ENCODE peak calls at places on chromosomes 13 and 19, in four cellular contexts. One of them, this sample, is unnamed.

GRCh38 chr13:63741029-63741813 is 2325.6 kb upstream of the PCDH20 start:
- DNase-seq in heart left ventricle: peak
- DNase-seq in lower leg skin: peak
- DNase-seq in cardiac fibroblast: no peak
- DNase-seq in this sample: no peak

GRCh38 chr19:55284405-55285058 is 735 bp downstream of the BRSK1 start:
- DNase-seq in heart left ventricle: no peak
- DNase-seq in lower leg skin: no peak
- DNase-seq in cardiac fibroblast: no peak
- DNase-seq in this sample: no peak

GRCh38 chr19:39996811-39997594 is at the start of gene ZNF546:
- DNase-seq in heart left ventricle: peak
- DNase-seq in lower leg skin: peak
- DNase-seq in cardiac fibroblast: peak
- DNase-seq in this sample: peak

GRCh38 chr19:12838893-12839656 is 760 bp downstream of the MAST1 start:
- DNase-seq in heart left ventricle: no peak
- DNase-seq in lower leg skin: no peak
- DNase-seq in cardiac fibroblast: no peak
- DNase-seq in this sample: no peak

GRCh38 chr13:23696610-23697009 is 126.4 kb downstream of the TNFRSF19 start:
- DNase-seq in heart left ventricle: no peak
- DNase-seq in lower leg skin: no peak
- DNase-seq in cardiac fibroblast: no peak
- DNase-seq in this sample: no peak

GRCh38 chr19:47095707-47096704 is 17.6 kb downstream of the ZC3H4 start:
- DNase-seq in heart left ventricle: peak
- DNase-seq in lower leg skin: peak
- DNase-seq in cardiac fibroblast: no peak
- DNase-seq in this sample: no peak

GRCh38 chr13:21894703-21895699 is 224.1 kb downstream of the FGF9 start:
- DNase-seq in heart left ventricle: no peak
- DNase-seq in lower leg skin: no peak
- DNase-seq in cardiac fibroblast: no peak
- DNase-seq in this sample: no peak

GRCh38 chr13:84985860-84986259 is 813.4 kb downstream of the SLITRK6 start:
- DNase-seq in heart left ventricle: no peak
- DNase-seq in lower leg skin: no peak
- DNase-seq in cardiac fibroblast: no peak
- DNase-seq in this sample: no peak

GRCh38 chr13:102197193-102197592 is 204.7 kb downstream of the FGF14 start:
- DNase-seq in heart left ventricle: no peak
- DNase-seq in lower leg skin: no peak
- DNase-seq in cardiac fibroblast: peak
- DNase-seq in this sample: no peak

GRCh38 chr13:45040626-45041025 is 51.3 kb downstream of the GPALPP1 start:
- DNase-seq in heart left ventricle: no peak
- DNase-seq in lower leg skin: no peak
- DNase-seq in cardiac fibroblast: peak
- DNase-seq in this sample: no peak

GRCh38 chr13:49388256-49388655 is 55.6 kb downstream of the CAB39L start:
- DNase-seq in heart left ventricle: no peak
- DNase-seq in lower leg skin: no peak
- DNase-seq in cardiac fibroblast: no peak
- DNase-seq in this sample: no peak

GRCh38 chr19:11495481-11495880 is 10.2 kb downstream of the ZNF653 start:
- DNase-seq in heart left ventricle: no peak
- DNase-seq in lower leg skin: no peak
- DNase-seq in cardiac fibroblast: no peak
- DNase-seq in this sample: no peak

GRCh38 chr19:33662391-33662790 is 40.6 kb downstream of the CHST8 start:
- DNase-seq in heart left ventricle: no peak
- DNase-seq in lower leg skin: no peak
- DNase-seq in cardiac fibroblast: no peak
- DNase-seq in this sample: no peak

GRCh38 chr13:25165664-25166063 is 6.4 kb downstream of the AMER2 start:
- DNase-seq in heart left ventricle: no peak
- DNase-seq in lower leg skin: no peak
- DNase-seq in cardiac fibroblast: no peak
- DNase-seq in this sample: no peak

GRCh38 chr13:81872581-81872980 is 1531.7 kb upstream of the SPRY2 start:
- DNase-seq in heart left ventricle: no peak
- DNase-seq in lower leg skin: no peak
- DNase-seq in cardiac fibroblast: no peak
- DNase-seq in this sample: no peak

GRCh38 chr13:40193290-40194203 is 472.9 kb downstream of the FOXO1 start:
- DNase-seq in heart left ventricle: peak
- DNase-seq in lower leg skin: peak
- DNase-seq in cardiac fibroblast: no peak
- DNase-seq in this sample: no peak

GRCh38 chr13:112931028-112931934 is 37.7 kb upstream of the MCF2L start:
- DNase-seq in heart left ventricle: no peak
- DNase-seq in lower leg skin: no peak
- DNase-seq in cardiac fibroblast: peak
- DNase-seq in this sample: no peak

GRCh38 chr13:112928958-112929777 is 39.8 kb upstream of the MCF2L start:
- DNase-seq in heart left ventricle: peak
- DNase-seq in lower leg skin: no peak
- DNase-seq in cardiac fibroblast: peak
- DNase-seq in this sample: no peak

GRCh38 chr13:112928020-112928931 is 40.7 kb upstream of the MCF2L start:
- DNase-seq in heart left ventricle: no peak
- DNase-seq in lower leg skin: no peak
- DNase-seq in cardiac fibroblast: no peak
- DNase-seq in this sample: no peak

GRCh38 chr13:112929778-112930055 is 39.3 kb upstream of the MCF2L start:
- DNase-seq in heart left ventricle: no peak
- DNase-seq in lower leg skin: no peak
- DNase-seq in cardiac fibroblast: no peak
- DNase-seq in this sample: no peak

GRCh38 chr13:112930192-112930591 is 38.8 kb upstream of the MCF2L start:
- DNase-seq in heart left ventricle: no peak
- DNase-seq in lower leg skin: no peak
- DNase-seq in cardiac fibroblast: no peak
- DNase-seq in this sample: no peak
- TF ChIP-seq CTCF in heart left ventricle: no peak
- TF ChIP-seq CTCF in lower leg skin: no peak
- TF ChIP-seq CTCF in cardiac fibroblast: no peak
- TF ChIP-seq CTCF in this sample: no peak

GRCh38 chr19:43229315-43229714 is 23.9 kb upstream of the PSG4 start:
- DNase-seq in heart left ventricle: no peak
- DNase-seq in lower leg skin: no peak
- DNase-seq in cardiac fibroblast: peak
- DNase-seq in this sample: no peak
- TF ChIP-seq CTCF in heart left ventricle: no peak
- TF ChIP-seq CTCF in lower leg skin: no peak
- TF ChIP-seq CTCF in cardiac fibroblast: peak
- TF ChIP-seq CTCF in this sample: no peak

DNA sequence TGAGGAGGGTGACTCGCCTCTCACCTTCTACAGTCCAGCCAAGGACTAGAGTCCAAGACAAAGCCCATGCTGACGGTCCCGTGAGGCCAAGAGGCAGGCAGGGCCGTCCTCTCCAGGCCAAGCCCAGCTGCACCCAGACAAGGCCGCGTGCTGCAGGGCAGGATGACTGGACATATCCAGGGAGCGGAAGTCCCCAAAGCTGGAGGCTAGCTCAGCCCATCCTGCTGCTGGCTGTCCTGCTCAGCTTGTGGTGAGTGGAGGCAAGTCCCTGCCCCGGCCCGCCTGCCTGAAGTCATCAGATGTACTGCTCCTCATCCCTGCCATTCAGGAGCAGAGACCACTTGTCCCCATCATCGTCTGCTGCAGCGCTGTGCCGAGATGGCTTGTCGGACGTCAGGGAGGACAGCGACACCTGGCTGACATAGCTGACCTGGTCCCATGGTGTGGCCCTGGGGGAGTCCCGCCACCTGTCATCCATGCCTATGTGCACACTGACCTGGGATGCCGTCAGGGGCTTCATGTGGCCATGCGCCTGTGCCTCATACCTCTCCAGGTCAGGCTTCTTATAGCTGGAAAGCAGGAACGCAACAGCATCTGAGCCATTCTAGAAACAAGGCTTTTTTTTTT is 72.8 kb downstream of the CCDC70 start:
- DNase-seq in heart left ventricle: no peak
- DNase-seq in lower leg skin: no peak
- DNase-seq in cardiac fibroblast: no peak
- DNase-seq in this sample: no peak
- TF ChIP-seq CTCF in heart left ventricle: no peak
- TF ChIP-seq CTCF in lower leg skin: no peak
- TF ChIP-seq CTCF in cardiac fibroblast: no peak
- TF ChIP-seq CTCF in this sample: no peak

DNA sequence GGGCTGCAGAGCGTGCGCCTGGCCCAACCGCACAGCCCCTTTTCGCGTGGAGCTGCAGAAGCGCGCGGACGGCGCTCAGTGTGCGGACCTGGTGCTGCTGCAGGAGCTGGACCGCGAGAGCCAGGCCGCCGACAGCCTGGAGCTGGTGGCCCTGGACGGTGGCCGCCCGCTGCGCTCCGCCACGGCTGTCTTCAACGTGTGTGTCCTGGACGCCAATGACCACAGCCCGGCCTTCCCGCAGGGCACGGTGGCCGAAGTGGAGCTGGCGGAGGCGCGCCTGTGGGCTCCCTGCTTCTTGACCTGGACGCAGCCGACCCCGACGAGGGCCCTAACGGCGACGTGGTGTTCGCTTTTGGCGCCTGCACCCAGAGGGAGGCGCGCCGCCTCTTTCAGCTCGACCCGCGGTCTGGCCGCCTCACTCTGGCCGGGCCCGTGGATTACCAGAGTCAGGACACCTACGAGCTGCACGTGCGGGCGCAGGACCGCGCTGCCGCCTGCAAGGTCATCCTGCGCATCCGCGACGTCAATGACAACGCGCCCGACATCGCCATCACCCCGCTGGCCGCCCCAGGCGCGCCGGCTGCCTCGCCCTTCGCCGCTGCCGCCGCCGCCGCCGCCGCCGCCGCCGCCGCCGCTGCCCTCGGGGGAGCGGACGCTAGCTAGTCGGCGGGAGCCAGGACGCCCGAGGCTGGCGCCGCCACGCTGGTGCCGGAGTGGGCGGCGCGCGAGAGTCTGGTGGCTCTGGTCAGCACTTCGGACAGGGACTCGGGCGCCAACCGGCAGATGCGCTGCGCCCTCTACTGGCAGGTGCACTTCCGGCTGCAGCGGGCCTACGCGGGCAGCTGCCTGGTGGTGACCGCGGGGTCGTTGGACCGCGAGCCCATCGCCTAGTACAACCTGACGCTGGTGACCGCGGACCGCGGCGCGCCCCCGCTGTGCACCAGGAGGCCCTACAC is 172.2 kb downstream of the OLFM4 start:
- DNase-seq in heart left ventricle: peak
- DNase-seq in lower leg skin: no peak
- DNase-seq in cardiac fibroblast: no peak
- DNase-seq in this sample: no peak
- TF ChIP-seq CTCF in heart left ventricle: peak
- TF ChIP-seq CTCF in lower leg skin: no peak
- TF ChIP-seq CTCF in cardiac fibroblast: peak
- TF ChIP-seq CTCF in this sample: peak

GRCh38 chr19:18322318-18322758 is 538 bp downstream of the LSM4 start:
- DNase-seq in heart left ventricle: peak
- DNase-seq in lower leg skin: no peak
- DNase-seq in cardiac fibroblast: peak
- DNase-seq in this sample: peak
- TF ChIP-seq CTCF in heart left ventricle: no peak
- TF ChIP-seq CTCF in lower leg skin: no peak
- TF ChIP-seq CTCF in cardiac fibroblast: peak
- TF ChIP-seq CTCF in this sample: peak

DNA sequence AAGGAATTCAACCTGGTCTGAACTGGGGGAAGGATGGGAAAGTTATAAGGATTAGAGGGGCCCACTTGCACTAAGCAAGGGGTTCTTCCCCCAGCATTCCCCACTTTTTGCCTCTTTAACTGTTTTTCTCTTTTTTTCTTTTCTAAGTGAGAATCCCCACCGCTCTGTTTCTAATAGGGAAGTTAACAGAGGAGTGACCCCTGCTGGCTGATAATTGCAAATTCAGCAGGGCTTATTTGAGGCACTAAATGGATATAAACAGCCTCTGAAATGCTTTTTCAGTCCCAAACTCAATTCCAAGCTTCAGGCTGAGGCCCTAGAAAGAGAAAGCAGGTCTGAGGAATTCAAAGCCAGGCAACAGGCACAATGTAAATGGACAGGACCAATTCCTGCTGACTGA is 38.2 kb upstream of the CEACAM21 start:
- DNase-seq in heart left ventricle: no peak
- DNase-seq in lower leg skin: no peak
- DNase-seq in cardiac fibroblast: peak
- DNase-seq in this sample: peak
- TF ChIP-seq CTCF in heart left ventricle: peak
- TF ChIP-seq CTCF in lower leg skin: no peak
- TF ChIP-seq CTCF in cardiac fibroblast: peak
- TF ChIP-seq CTCF in this sample: peak

GRCh38 chr13:70959376-70959775 is 851.1 kb upstream of the KLHL1 start:
- DNase-seq in heart left ventricle: no peak
- DNase-seq in lower leg skin: no peak
- DNase-seq in cardiac fibroblast: no peak
- DNase-seq in this sample: no peak

GRCh38 chr13:70964124-70964523 is 855.9 kb upstream of the KLHL1 start:
- DNase-seq in heart left ventricle: no peak
- DNase-seq in lower leg skin: no peak
- DNase-seq in cardiac fibroblast: no peak
- DNase-seq in this sample: no peak

GRCh38 chr13:70960841-70961443 is 852.7 kb upstream of the KLHL1 start:
- DNase-seq in heart left ventricle: no peak
- DNase-seq in lower leg skin: no peak
- DNase-seq in cardiac fibroblast: peak
- DNase-seq in this sample: peak
- TF ChIP-seq CTCF in heart left ventricle: peak
- TF ChIP-seq CTCF in lower leg skin: no peak
- TF ChIP-seq CTCF in cardiac fibroblast: peak
- TF ChIP-seq CTCF in this sample: peak

GRCh38 chr13:60617863-60618733 is 221.1 kb downstream of the TDRD3 start:
- DNase-seq in heart left ventricle: no peak
- DNase-seq in lower leg skin: no peak
- DNase-seq in cardiac fibroblast: peak
- DNase-seq in this sample: peak
- TF ChIP-seq CTCF in heart left ventricle: no peak
- TF ChIP-seq CTCF in lower leg skin: no peak
- TF ChIP-seq CTCF in cardiac fibroblast: peak
- TF ChIP-seq CTCF in this sample: peak

GRCh38 chr19:17005000-17005399 is 21.6 kb downstream of the CPAMD8 start:
- DNase-seq in heart left ventricle: no peak
- DNase-seq in lower leg skin: no peak
- DNase-seq in cardiac fibroblast: no peak
- DNase-seq in this sample: no peak
- TF ChIP-seq CTCF in heart left ventricle: no peak
- TF ChIP-seq CTCF in lower leg skin: no peak
- TF ChIP-seq CTCF in cardiac fibroblast: no peak
- TF ChIP-seq CTCF in this sample: peak